ENCODE peak calls at places on chromosomes 12 and 14, in six cellular contexts. L is SK-N-SH, O is upper lobe of left lung, C is SJSA1, J is astrocyte of the spinal cord, B is aorta. A is an unnamed sample.

GRCh38 chr12:8678661-8679111 is 16.1 kb upstream of the MFAP5 start:
- DNase-seq in J (peak; percentile 39), L (no peak), B (no peak), O (no peak), C (peak; percentile 16), A (peak; percentile 40)

GRCh38 chr12:111046896-111047295 is 126.5 kb upstream of the MYL2 start:
- DNase-seq in J (no peak), O (peak; percentile 55), L (no peak), B (peak; percentile 36), C (no peak), A (no peak)

GRCh38 chr12:110317921-110318320 is 36.9 kb downstream of the ATP2A2 start:
- DNase-seq in C (peak; percentile 37), B (no peak), J (peak; percentile 56), L (no peak), O (no peak), A (peak; percentile 77)

GRCh38 chr14:77485901-77486678 is 12.5 kb downstream of the ISM2 start:
- DNase-seq in C (no peak), J (peak; percentile 61), O (no peak), L (no peak), B (no peak), A (peak; percentile 46)

GRCh38 chr12:51345681-51346080 is 798 bp downstream of the CELA1 start:
- DNase-seq in B (no peak), O (no peak), C (peak; percentile 71), L (no peak), J (peak; percentile 33), A (peak; percentile 33)

GRCh38 chr14:80784824-80785223 is 156.7 kb downstream of the CEP128 start:
- DNase-seq in J (no peak), O (no peak), L (no peak), C (no peak), B (no peak), A (peak; percentile 68)

GRCh38 chr12:115163710-115164109 is 479.7 kb upstream of the TBX3 start:
- DNase-seq in L (no peak), C (no peak), J (no peak), O (no peak), B (no peak), A (no peak)

GRCh38 chr12:43579240-43579639 is 27.2 kb upstream of the ADAMTS20 start:
- DNase-seq in B (no peak), J (no peak), C (no peak), L (no peak), O (no peak), A (peak; percentile 4)

GRCh38 chr14:45034730-45035129 is 49.2 kb upstream of the PRPF39 start:
- DNase-seq in O (no peak), J (no peak), L (no peak), B (no peak), C (no peak), A (no peak)

GRCh38 chr14:23091294-23092225 is 3.4 kb downstream of the ACIN1 start:
- DNase-seq in B (no peak), L (no peak), O (no peak), J (no peak), C (no peak), A (no peak)

GRCh38 chr14:61662437-61663311 is 32.6 kb upstream of the HIF1A start:
- DNase-seq in J (peak; percentile 76), O (no peak), L (peak; percentile 19), B (no peak), C (peak; percentile 44), A (peak; percentile 83)

GRCh38 chr14:94342334-94342934 is 19.3 kb upstream of the SERPINA6 start:
- DNase-seq in J (peak; percentile 100), O (no peak), L (peak; percentile 19), C (peak; percentile 93), B (peak; percentile 94), A (peak; percentile 99)

GRCh38 chr12:26499979-26500640 is 304.7 kb downstream of the SSPN start:
- DNase-seq in C (no peak), O (no peak), J (no peak), L (no peak), B (no peak), A (no peak)

GRCh38 chr14:59511916-59512530 is 27.7 kb downstream of the JKAMP start:
- DNase-seq in J (no peak), O (no peak), C (no peak), L (peak; percentile 61), B (no peak), A (peak; percentile 42)

GRCh38 chr14:95319312-95320075 is at the start of gene CLMN:
- DNase-seq in O (peak; percentile 91), C (peak; percentile 48), J (no peak), L (peak; percentile 89), B (peak; percentile 59), A (peak; percentile 28)

GRCh38 chr14:29030970-29031369 is 264.4 kb downstream of the FOXG1 start:
- DNase-seq in C (no peak), J (no peak), B (no peak), L (no peak), O (no peak), A (no peak)

GRCh38 chr12:77064891-77065360 is 443 bp downstream of the E2F7 start:
- DNase-seq in B (no peak), J (no peak), C (no peak), L (no peak), O (no peak), A (no peak)

GRCh38 chr14:24195186-24196070 is at the start of gene TM9SF1:
- DNase-seq in L (peak; percentile 94), J (peak; percentile 92), C (peak; percentile 93), O (peak; percentile 98), B (peak; percentile 93), A (peak; percentile 92)

GRCh38 chr12:50952510-50952909 is at the start of gene HIGD1C:
- DNase-seq in J (no peak), B (no peak), L (no peak), C (no peak), O (peak; percentile 57), A (no peak)

GRCh38 chr12:11882301-11883019 is 188.3 kb upstream of the BCL2L14 start:
- DNase-seq in J (no peak), O (no peak), L (no peak), C (no peak), B (no peak), A (no peak)

GRCh38 chr12:51124504-51124903 is 41.1 kb upstream of the CSRNP2 start:
- DNase-seq in J (no peak), O (peak; percentile 45), L (no peak), B (no peak), C (no peak), A (no peak)

GRCh38 chr12:87847147-87847546 is 182.1 kb downstream of the C12orf50 start:
- DNase-seq in J (no peak), O (no peak), L (no peak), B (no peak), C (no peak), A (no peak)

GRCh38 chr12:17928708-17929366 is 161.2 kb downstream of the RERGL start:
- DNase-seq in C (peak; percentile 44), B (no peak), O (no peak), L (no peak), J (peak; percentile 84), A (peak; percentile 84)

GRCh38 chr14:65134651-65135579 is 32.6 kb upstream of the MAX start:
- DNase-seq in J (peak; percentile 6), O (no peak), L (no peak), B (no peak), C (no peak), A (no peak)

GRCh38 chr14:66056268-66056907 is 429.8 kb upstream of the CCDC196 start:
- DNase-seq in J (no peak), B (no peak), L (no peak), O (no peak), C (no peak), A (no peak)

GRCh38 chr14:22976620-22977433 is 5.5 kb downstream of the AJUBA start:
- DNase-seq in L (no peak), B (no peak), O (no peak), C (peak; percentile 45), J (peak; percentile 53), A (peak; percentile 71)

GRCh38 chr12:57757771-57758170 is 2.9 kb downstream of the MARCHF9 start:
- DNase-seq in C (no peak), L (no peak), J (no peak), B (no peak), O (no peak), A (no peak)
- H3K4me3 ChIP-seq in C (no peak overlapping the region), L (no peak overlapping the region), J (no peak overlapping the region), B (no peak overlapping the region), O (no peak overlapping the region), A (no peak overlapping the region)

GRCh38 chr12:40689576-40689975 is 2.7 kb upstream of the CNTN1 start:
- DNase-seq in J (no peak), L (no peak), O (no peak), C (no peak), B (no peak), A (no peak)

GRCh38 chr12:40691913-40692616 is at the start of gene CNTN1:
- DNase-seq in O (no peak), B (peak; percentile 48), C (no peak), J (peak; percentile 54), L (peak; percentile 97), A (peak; percentile 30)

GRCh38 chr12:40697566-40698257 is 5.5 kb downstream of the CNTN1 start:
- DNase-seq in J (no peak), B (no peak), L (peak; percentile 58), O (no peak), C (no peak), A (no peak)

GRCh38 chr12:40692617-40693502 is 621 bp downstream of the CNTN1 start:
- DNase-seq in J (no peak), B (peak; percentile 30), C (no peak), O (peak; percentile 83), L (peak; percentile 66), A (no peak)

DNA sequence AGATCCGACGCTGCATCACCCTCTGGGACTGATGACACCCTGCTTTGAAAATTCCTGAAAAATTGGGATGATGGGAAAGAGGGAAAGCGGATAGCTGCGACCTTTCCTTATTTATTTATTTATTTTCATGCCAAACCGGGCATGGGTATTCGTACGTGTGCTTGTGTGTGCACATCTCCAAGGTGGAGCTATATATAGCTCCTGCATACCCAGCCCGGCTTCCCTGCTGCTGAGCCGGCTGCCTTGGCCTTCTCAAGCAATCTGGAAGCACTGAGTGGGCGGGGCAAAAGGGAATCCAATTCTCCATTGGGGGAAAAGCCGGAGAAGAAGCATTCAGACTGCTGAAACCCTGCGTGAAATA is 1.2 kb downstream of the CNTN1 start:
- DNase-seq in O (peak; percentile 16), C (no peak), L (peak; percentile 50), J (peak; percentile 6), B (peak; percentile 33), A (peak; percentile 2)
- H3K4me3 ChIP-seq in O (peak overlapping the region; percentile 60), C (no peak overlapping the region), L (peak overlapping the region; percentile 57), J (no peak overlapping the region), B (peak overlapping the region; percentile 59), A (no peak overlapping the region)

GRCh38 chr14:49868720-49869114 is 16.1 kb upstream of the NEMF start:
- DNase-seq in C (no peak), O (no peak), J (no peak), B (no peak), L (no peak), A (no peak)
- H3K4me3 ChIP-seq in C (peak overlapping the region; percentile 44), O (peak overlapping the region; percentile 64), J (peak overlapping the region; percentile 45), B (peak overlapping the region; percentile 43), L (peak overlapping the region; percentile 63), A (peak overlapping the region; percentile 70)

DNA sequence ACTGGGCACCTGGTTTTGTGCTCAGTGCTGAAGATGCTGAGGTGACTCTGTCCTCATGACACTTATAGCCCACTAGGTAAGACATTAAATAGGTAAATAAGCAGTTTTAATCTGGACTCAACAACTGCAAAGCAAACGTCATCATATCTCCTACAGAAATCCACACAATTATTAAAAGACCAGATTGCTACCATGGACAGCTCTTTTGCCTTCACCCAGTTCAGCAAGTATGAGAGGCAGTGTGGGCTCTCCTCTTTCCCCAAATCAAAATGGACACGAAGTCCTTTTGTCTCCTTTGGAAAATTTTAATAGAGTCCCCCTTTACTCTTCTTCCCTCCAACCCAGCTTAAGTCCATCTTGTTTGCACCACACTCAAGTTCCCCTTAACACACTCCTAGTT is 171.1 kb downstream of the RPAP3 start:
- DNase-seq in B (no peak), L (no peak), J (peak; percentile 32), O (no peak), C (no peak), A (peak; percentile 42)
- H3K4me3 ChIP-seq in B (no peak overlapping the region), L (no peak overlapping the region), J (no peak overlapping the region), O (no peak overlapping the region), C (no peak overlapping the region), A (no peak overlapping the region)